ENCODE peak calls at places on chromosomes 4 and X, in nine cellular contexts. B, A, K, E, W, S, T, C and Z are unnamed samples.

GRCh38 chr4:87622303-87622702 is 14.0 kb downstream of the DSPP start:
- DNase-seq in A (no peak), K (no peak), C (no peak), E (no peak), B (no peak), S (no peak), W (no peak), T (no peak), Z (no peak)

GRCh38 chrX:72243472-72243871 is 4.6 kb upstream of the ERCC6L start:
- DNase-seq in W (no peak), T (no peak), K (no peak), A (no peak), C (no peak), B (no peak), S (no peak), E (peak; percentile 55), Z (no peak)

GRCh38 chr4:150308824-150309472 is 230.7 kb downstream of the DCLK2 start:
- DNase-seq in B (no peak), A (no peak), W (no peak), S (no peak), E (peak; percentile 61), K (no peak), T (no peak), C (no peak), Z (no peak)

GRCh38 chrX:111047575-111047974 is 48.4 kb upstream of the PAK3 start:
- DNase-seq in W (no peak), T (no peak), E (no peak), K (no peak), S (no peak), B (no peak), C (no peak), A (no peak), Z (no peak)

GRCh38 chrX:131577999-131578734 is 34.3 kb downstream of the OR13H1 start:
- DNase-seq in K (no peak), W (no peak), S (no peak), C (no peak), A (no peak), T (no peak), B (no peak), E (no peak), Z (no peak)

GRCh38 chrX:24761306-24761705 is 67.6 kb downstream of the POLA1 start:
- DNase-seq in K (no peak), W (no peak), S (no peak), E (peak; percentile 62), A (no peak), T (no peak), B (no peak), C (no peak), Z (no peak)

GRCh38 chr4:184907810-184908209 is 82.0 kb upstream of the ACSL1 start:
- DNase-seq in B (no peak), A (no peak), E (no peak), K (no peak), W (no peak), T (no peak), C (no peak), S (no peak), Z (no peak)

GRCh38 chr4:159547645-159548308 is 444.9 kb downstream of the RAPGEF2 start:
- DNase-seq in K (no peak), B (no peak), W (no peak), A (no peak), E (peak; percentile 43), S (no peak), T (no peak), C (no peak), Z (no peak)

GRCh38 chr4:77817304-77818076 is 1.7 kb downstream of the CNOT6L start:
- DNase-seq in W (no peak), K (no peak), E (no peak), T (peak; percentile 78), S (no peak), C (peak; percentile 38), B (no peak), A (no peak), Z (no peak)

DNA sequence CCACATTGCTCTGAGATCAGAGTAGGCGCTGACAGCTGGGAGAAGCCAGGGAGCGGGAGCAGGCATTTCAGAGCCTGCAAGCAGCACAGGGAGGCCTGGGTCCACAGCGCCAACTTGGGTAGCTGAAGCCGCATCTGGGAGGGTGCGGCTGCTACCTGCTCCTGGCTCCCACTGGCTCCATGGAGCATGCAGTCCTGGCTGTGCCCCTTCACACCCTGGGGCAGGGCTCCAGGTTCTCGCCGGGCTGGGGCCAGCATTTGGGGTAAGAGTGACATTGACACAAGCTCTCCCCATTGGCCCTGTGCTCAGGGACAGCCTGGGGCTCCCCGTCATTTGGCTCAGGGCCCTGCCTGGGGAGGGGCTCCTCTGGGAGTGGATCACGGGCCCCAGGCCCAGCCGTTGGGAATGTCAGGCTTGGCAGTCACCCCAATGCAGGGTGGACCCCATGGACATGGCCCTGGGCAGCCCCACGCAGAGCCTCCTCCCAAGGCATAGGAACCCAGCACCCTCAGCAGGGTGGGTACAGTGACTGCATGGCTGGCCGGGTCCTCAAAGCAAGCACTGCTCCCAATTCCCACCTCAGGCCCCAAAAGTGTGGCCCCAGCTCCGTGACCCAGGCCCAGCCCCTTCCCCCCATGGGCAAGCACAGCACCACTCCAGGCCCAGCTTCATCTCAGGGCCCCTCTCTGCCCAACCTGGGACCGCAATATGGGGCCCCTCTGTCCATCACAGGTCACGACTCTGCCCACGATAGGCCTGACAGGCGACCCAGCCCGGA is 82.4 kb downstream of the PRDM5 start:
- DNase-seq in T (no peak), C (no peak), A (no peak), B (no peak), E (no peak), S (no peak), W (no peak), K (no peak), Z (no peak)
- TF ChIP-seq CTCF in T (no peak), C (no peak), A (no peak), B (no peak), E (no peak), S (no peak), W (no peak), K (no peak), Z (no peak)

GRCh38 chr4:7399433-7400234 is 35.1 kb downstream of the PSAPL1 start:
- DNase-seq in W (no peak), A (peak; percentile 7), B (no peak), C (no peak), K (no peak), E (no peak), T (no peak), S (no peak), Z (no peak)

GRCh38 chr4:7397206-7398103 is 37.3 kb downstream of the PSAPL1 start:
- DNase-seq in T (no peak), S (no peak), W (no peak), K (peak; percentile 29), E (no peak), B (no peak), A (no peak), C (no peak), Z (no peak)

GRCh38 chr4:7398788-7399432 is 35.8 kb downstream of the PSAPL1 start:
- DNase-seq in C (no peak), B (no peak), W (no peak), E (no peak), A (no peak), T (no peak), S (no peak), K (peak; percentile 31), Z (no peak)

GRCh38 chr4:7396186-7396585 is 38.5 kb downstream of the PSAPL1 start:
- DNase-seq in K (no peak), T (no peak), B (no peak), W (no peak), E (no peak), S (no peak), C (no peak), A (no peak), Z (no peak)

GRCh38 chr4:7398104-7398423 is 36.7 kb downstream of the PSAPL1 start:
- DNase-seq in A (no peak), T (no peak), S (no peak), B (no peak), K (peak; percentile 41), W (no peak), E (peak; percentile 30), C (peak; percentile 18), Z (no peak)
- TF ChIP-seq CTCF in A (no peak), T (no peak), S (no peak), B (no peak), K (no peak), W (no peak), E (no peak), C (no peak), Z (no peak)

DNA sequence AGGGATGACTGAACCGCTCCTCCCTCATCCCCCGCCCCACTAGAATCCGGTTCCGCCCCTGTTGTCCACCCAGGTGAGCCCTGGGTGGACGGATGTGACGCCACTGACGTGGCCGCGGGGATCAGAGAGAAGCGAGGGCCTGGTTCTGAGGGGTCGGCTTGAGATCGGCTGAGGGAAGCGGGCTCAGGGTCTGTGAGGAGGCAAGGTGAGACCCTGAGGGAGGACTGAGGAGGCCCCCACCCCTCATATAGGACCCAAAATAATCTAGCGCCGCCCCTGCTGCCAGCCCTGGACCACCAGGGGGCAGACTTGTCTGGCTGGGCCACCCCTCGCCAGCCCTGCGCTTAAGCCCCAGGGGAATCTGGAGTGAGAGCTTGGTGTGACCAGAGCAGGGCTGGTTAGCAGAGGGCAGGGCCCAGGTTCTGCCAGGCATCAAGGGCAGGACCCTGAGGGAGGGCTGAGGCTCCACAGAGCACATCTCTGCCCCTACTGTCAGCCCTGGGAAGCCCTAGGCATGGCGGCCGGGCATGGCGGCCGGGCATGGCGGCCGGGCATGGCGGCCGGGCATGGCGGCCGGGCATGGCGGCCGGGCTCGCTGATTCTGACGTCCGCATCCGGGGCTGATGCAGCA is at the start of gene MAGEA8:
- DNase-seq in A (peak; percentile 14), C (no peak), S (peak; percentile 6), W (no peak), E (no peak), T (no peak), B (no peak), K (no peak), Z (no peak)
- TF ChIP-seq CTCF in A (no peak), C (no peak), S (no peak), W (no peak), E (no peak), T (no peak), B (peak; percentile 64), K (peak; percentile 20), Z (peak; percentile 29)

DNA sequence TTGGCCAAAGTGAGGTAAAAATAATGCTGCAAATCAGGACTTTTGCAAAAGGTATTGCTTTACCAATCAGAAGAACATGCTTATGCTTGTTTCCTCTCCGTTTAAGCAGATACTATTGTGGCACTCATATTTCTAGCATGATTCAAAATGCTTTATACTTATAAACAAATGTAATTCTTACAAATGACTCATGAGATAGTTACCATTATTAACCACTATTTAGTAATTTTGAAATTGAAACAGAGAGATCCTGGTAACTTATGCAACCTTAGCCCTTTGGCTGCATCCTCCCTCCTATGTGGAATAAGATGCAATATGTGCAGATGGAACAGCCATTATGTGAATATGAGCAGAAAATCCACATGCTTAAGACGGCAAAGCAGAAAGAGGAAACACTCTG is 164.7 kb downstream of the PCDH18 start:
- DNase-seq in C (no peak), E (peak; percentile 25), K (no peak), A (no peak), S (no peak), B (no peak), W (no peak), T (no peak), Z (no peak)
- TF ChIP-seq CTCF in C (no peak), E (no peak), K (no peak), A (no peak), S (no peak), B (no peak), W (no peak), T (no peak), Z (no peak)

GRCh38 chr4:17597517-17597916 is 16.9 kb upstream of the MED28 start:
- DNase-seq in K (no peak), B (no peak), A (no peak), W (no peak), C (no peak), E (no peak), S (no peak), T (no peak), Z (no peak)
- TF ChIP-seq CTCF in K (peak; percentile 13), B (peak; percentile 26), A (no peak), W (no peak), C (no peak), E (peak; percentile 37), S (no peak), T (peak; percentile 12), Z (no peak)